ENCODE peak calls at places on chromosomes 4 and X, in ten cellular contexts. D, Y, K, B, Z, M, U, O, C and A are unnamed samples.

GRCh38 chr4:22315643-22316042 is 200.2 kb downstream of the ADGRA3 start:
- DNase-seq in D (peak), Y (no peak), K (no peak), B (no peak), Z (no peak), M (no peak), U (no peak), O (no peak), C (no peak), A (no peak)

GRCh38 chrX:28850955-28851354 is 263.7 kb downstream of the IL1RAPL1 start:
- DNase-seq in D (no peak), Y (no peak), K (no peak), B (no peak), Z (no peak), M (no peak), U (no peak), O (no peak), C (no peak), A (no peak)

GRCh38 chrX:19888419-19888879 is 1.0 kb upstream of the SH3KBP1 start:
- DNase-seq in D (peak), Y (no peak), K (no peak), B (no peak), Z (no peak), M (peak), U (no peak), O (peak), C (peak), A (peak)

GRCh38 chr4:1644906-1645657 is 39.0 kb downstream of the FAM53A start:
- DNase-seq in D (peak), Y (peak), K (peak), B (no peak), Z (peak), M (no peak), U (no peak), O (no peak), C (no peak), A (no peak)

GRCh38 chrX:99308302-99308701 is 1101.8 kb downstream of the PCDH19 start:
- DNase-seq in D (no peak), Y (no peak), K (no peak), B (no peak), Z (no peak), M (no peak), U (no peak), O (no peak), C (no peak), A (no peak)

GRCh38 chrX:48076343-48076742 is 4.9 kb upstream of the ZNF630 start:
- DNase-seq in D (no peak), Y (no peak), K (no peak), B (no peak), Z (no peak), M (peak), U (no peak), O (peak), C (no peak), A (no peak)

GRCh38 chr4:41318839-41319530 is 62.3 kb downstream of the UCHL1 start:
- DNase-seq in D (peak), Y (no peak), K (peak), B (no peak), Z (peak), M (no peak), U (no peak), O (no peak), C (no peak), A (no peak)

GRCh38 chrX:101117701-101118100 is 19.7 kb downstream of the CENPI start:
- DNase-seq in D (peak), Y (no peak), K (no peak), B (no peak), Z (no peak), M (no peak), U (no peak), O (no peak), C (no peak), A (no peak)

GRCh38 chrX:140817943-140818342 is 108.4 kb downstream of the LINC00632 start:
- DNase-seq in D (peak), Y (no peak), K (no peak), B (peak), Z (no peak), M (peak), U (no peak), O (peak), C (peak), A (peak)